ENCODE peak calls at places on chromosome 4, in four cellular contexts. R is hypothalamus; N is activated CD8-positive, alpha-beta memory T cell treated with anti-CD3 and anti-CD28 coated beads, Interleukin-2, amount 50 U/mL, for 48 hours; F is HuH-7.5. B is an unnamed sample.

GRCh38 chr4:42627887-42628646 is 28.8 kb downstream of the ATP8A1 start:
- DNase-seq in R (peak), N (peak), F (no peak), B (no peak)

GRCh38 chr4:88077911-88078310 is 70.5 kb downstream of the PKD2 start:
- DNase-seq in R (no peak), N (no peak), F (no peak), B (no peak)

GRCh38 chr4:15010038-15010585 is 7.8 kb downstream of the CPEB2 start:
- DNase-seq in R (no peak), N (no peak), F (no peak), B (no peak)

GRCh38 chr4:37440519-37440900 is 196.0 kb downstream of the NWD2 start:
- DNase-seq in R (no peak), N (no peak), F (no peak), B (no peak)

GRCh38 chr4:39036172-39036571 is 4.0 kb upstream of the TMEM156 start:
- DNase-seq in R (no peak), N (no peak), F (no peak), B (no peak)

GRCh38 chr4:110518889-110519490 is 43.0 kb downstream of the ENPEP start:
- DNase-seq in R (no peak), N (no peak), F (no peak), B (peak)

GRCh38 chr4:150135134-150135773 is 57.0 kb downstream of the DCLK2 start:
- DNase-seq in R (no peak), N (no peak), F (no peak), B (no peak)

GRCh38 chr4:161828061-161828460 is 335.7 kb downstream of the FSTL5 start:
- DNase-seq in R (no peak), N (no peak), F (no peak), B (no peak)

GRCh38 chr4:74418063-74418670 is 26.8 kb upstream of the AREG start:
- DNase-seq in R (no peak), N (no peak), F (no peak), B (no peak)

GRCh38 chr4:163548481-163549243 is 54.2 kb downstream of the TMA16 start:
- DNase-seq in R (no peak), N (no peak), F (peak), B (no peak)

GRCh38 chr4:151806511-151806927 is 45.7 kb upstream of the GATB start:
- DNase-seq in R (no peak), N (no peak), F (no peak), B (no peak)

GRCh38 chr4:176539785-176540175 is 220.0 kb downstream of the SPCS3 start:
- DNase-seq in R (no peak), N (no peak), F (no peak), B (no peak)

GRCh38 chr4:2269206-2269531 is 7.3 kb upstream of the MXD4 start:
- DNase-seq in R (no peak), N (no peak), F (no peak), B (no peak)

GRCh38 chr4:140635606-140636005 is 66.8 kb upstream of the UCP1 start:
- DNase-seq in R (no peak), N (no peak), F (peak), B (no peak)

GRCh38 chr4:13521047-13521446 is 23.3 kb downstream of the NKX3-2 start:
- DNase-seq in R (no peak), N (no peak), F (peak), B (no peak)

GRCh38 chr4:2793578-2793919 is 664 bp downstream of the SH3BP2 start:
- DNase-seq in R (no peak), N (peak), F (no peak), B (no peak)

GRCh38 chr4:125529071-125529470 is 214.3 kb downstream of the FAT4 start:
- DNase-seq in R (no peak), N (no peak), F (no peak), B (no peak)

GRCh38 chr4:8141935-8142334 is 16.7 kb downstream of the ABLIM2 start:
- DNase-seq in R (no peak), N (no peak), F (no peak), B (no peak)

GRCh38 chr4:114807759-114808404 is 209.3 kb downstream of the UGT8 start:
- DNase-seq in R (no peak), N (peak), F (peak), B (peak)

GRCh38 chr4:4575284-4576211 is 33.7 kb upstream of the STX18 start:
- DNase-seq in R (no peak), N (peak), F (peak), B (peak)

GRCh38 chr4:84673475-84674230 is 90.7 kb downstream of the CDS1 start:
- DNase-seq in R (no peak), N (no peak), F (no peak), B (no peak)

GRCh38 chr4:61531188-61531587 is 331.1 kb downstream of the ADGRL3 start:
- DNase-seq in R (no peak), N (no peak), F (peak), B (no peak)

GRCh38 chr4:122827899-122828601 is 1.4 kb downstream of the FGF2 start:
- DNase-seq in R (no peak), N (no peak), F (peak), B (peak)

GRCh38 chr4:57499786-57500185 is 389.6 kb upstream of the IGFBP7 start:
- DNase-seq in R (no peak), N (no peak), F (peak), B (no peak)

GRCh38 chr4:38280323-38280706 is 320.1 kb downstream of the PTTG2 start:
- DNase-seq in R (no peak), N (no peak), F (no peak), B (no peak)

GRCh38 chr4:16707874-16708273 is 190.6 kb downstream of the LDB2 start:
- DNase-seq in R (no peak), N (no peak), F (no peak), B (no peak)

GRCh38 chr4:20868108-20868507 is 167.8 kb downstream of the PACRGL start:
- DNase-seq in R (no peak), N (no peak), F (no peak), B (no peak)

GRCh38 chr4:107751670-107752069 is 31.6 kb upstream of the PAPSS1 start:
- DNase-seq in R (no peak), N (no peak), F (no peak), B (no peak)

GRCh38 chr4:142663828-142664227 is 182.3 kb downstream of the INPP4B start:
- DNase-seq in R (no peak), N (no peak), F (no peak), B (no peak)

GRCh38 chr4:15333692-15334633 is 93.9 kb upstream of the C1QTNF7 start:
- DNase-seq in R (no peak), N (no peak), F (no peak), B (no peak)

B was measured in activated CD4-positive, alpha-beta memory T cell treated with anti-CD3 and anti-CD28 coated beads, Interleukin-2, amount 10 ng/mL, durations not matched to agents 7 days and 5 days.